ENCODE peak calls at places on chromosomes 1 and 21, in six cellular contexts. G is H54; B is progenitor cell of endocrine pancreas; K is stimulated activated CD4-positive, alpha-beta T cell treated with anti-CD3 and anti-CD28 coated beads, Interleukin-2, amount 100 ng/mL, for 48 hours; U is kidney tubule cell; D is T-cell. I is an unnamed sample.

GRCh38 chr1:115457295-115457694 is 119.2 kb upstream of the NGF start:
- DNase-seq in K (no peak), D (no peak), U (peak; percentile 34), B (no peak), G (no peak), I (no peak)

GRCh38 chr1:33094486-33094885 is 13.5 kb downstream of the AZIN2 start:
- DNase-seq in G (no peak), B (no peak), K (no peak), U (no peak), D (no peak), I (no peak)

GRCh38 chr1:74673351-74674111 is at the start of gene ERICH3:
- DNase-seq in B (no peak), G (no peak), U (peak; percentile 23), D (no peak), K (no peak), I (no peak)

GRCh38 chr1:59443355-59443754 is 146.5 kb downstream of the FGGY start:
- DNase-seq in B (no peak), D (no peak), K (no peak), U (no peak), G (no peak), I (no peak)

GRCh38 chr1:39955547-39956539 is 898 bp downstream of the MFSD2A start:
- DNase-seq in B (no peak), G (peak; percentile 73), U (peak; percentile 74), D (peak; percentile 17), K (peak; percentile 50), I (no peak)

GRCh38 chr1:22447581-22448215 is 4.0 kb upstream of the ZBTB40 start:
- DNase-seq in D (no peak), U (peak; percentile 82), G (peak; percentile 46), K (no peak), B (no peak), I (no peak)

GRCh38 chr1:157994081-157994581 is 686 bp downstream of the KIRREL1 start:
- DNase-seq in G (no peak), D (no peak), B (no peak), K (no peak), U (no peak), I (no peak)

GRCh38 chr1:158095737-158096335 is 84.9 kb upstream of the CD1D start:
- DNase-seq in G (peak; percentile 50), D (no peak), K (peak; percentile 11), U (peak; percentile 62), B (no peak), I (peak; percentile 28)

GRCh38 chr21:31253684-31254083 is 90.4 kb downstream of the TIAM1 start:
- DNase-seq in B (no peak), D (no peak), G (no peak), K (no peak), U (no peak), I (no peak)

GRCh38 chr1:244325056-244325764 is 126.5 kb downstream of the ADSS2 start:
- DNase-seq in B (no peak), D (no peak), G (no peak), U (peak; percentile 29), K (no peak), I (no peak)

GRCh38 chr1:172451002-172451443 is 7.2 kb upstream of the PIGC start:
- DNase-seq in D (no peak), U (peak; percentile 87), K (no peak), G (no peak), B (no peak), I (peak; percentile 48)